ENCODE peak calls at places on chromosomes 16 and 17, in ten cellular contexts. M is cardiac muscle cell; U is body of pancreas; J is heart left ventricle; V is prostate gland; B is psoas muscle; O is endodermal cell; T is ovary; L is BJ; E is CD8-positive, alpha-beta memory T cell. I is an unnamed sample.

GRCh38 chr17:48555616-48556533 is 11.0 kb upstream of the HOXB2 start:
- DNase-seq in U (no peak), E (peak), O (peak), T (no peak), L (no peak), B (no peak), M (peak), V (peak), J (no peak), I (no peak)

GRCh38 chr16:30949655-30950515 is 1.0 kb downstream of the ORAI3 start:
- DNase-seq in E (no peak), L (peak), V (peak), J (peak), B (peak), O (peak), T (peak), U (peak), M (peak), I (no peak)

GRCh38 chr17:82922646-82923045 is 82.8 kb upstream of the ZNF750 start:
- DNase-seq in B (peak), O (no peak), M (no peak), T (no peak), E (no peak), V (no peak), U (peak), J (no peak), L (no peak), I (no peak)

GRCh38 chr17:32266389-32267269 is 997 bp downstream of the RHBDL3 start:
- DNase-seq in M (peak), V (no peak), L (no peak), B (peak), J (no peak), O (peak), T (peak), U (no peak), E (no peak), I (no peak)

GRCh38 chr17:73546770-73547345 is 97.4 kb downstream of the SDK2 start:
- DNase-seq in U (no peak), V (peak), O (peak), M (no peak), B (no peak), L (peak), J (no peak), E (no peak), T (no peak), I (no peak)

GRCh38 chr17:74554909-74555308 is 9.0 kb upstream of the CD300C start:
- DNase-seq in J (no peak), U (no peak), V (no peak), T (no peak), M (no peak), O (peak), E (no peak), B (no peak), L (no peak), I (no peak)

GRCh38 chr17:19573075-19573474 is 39.4 kb downstream of the SLC47A1 start:
- DNase-seq in E (no peak), O (no peak), B (no peak), U (no peak), J (no peak), M (no peak), V (no peak), L (no peak), T (no peak), I (peak)

GRCh38 chr16:24850289-24850931 is 4.6 kb downstream of the SLC5A11 start:
- DNase-seq in J (no peak), U (no peak), T (no peak), O (no peak), M (no peak), V (no peak), L (no peak), B (no peak), E (no peak), I (no peak)

GRCh38 chr16:84925092-84925772 is 86.1 kb downstream of the ZDHHC7 start:
- DNase-seq in T (peak), L (no peak), B (peak), U (peak), O (peak), J (peak), V (peak), E (peak), M (peak), I (no peak)

GRCh38 chr16:49335828-49336227 is 37.8 kb upstream of the C16orf78 start:
- DNase-seq in J (no peak), V (no peak), M (no peak), E (no peak), U (no peak), L (no peak), O (no peak), T (no peak), B (no peak), I (no peak)

GRCh38 chr16:71626018-71626857 is at the start of gene MARVELD3:
- DNase-seq in U (peak), O (peak), V (peak), J (no peak), B (no peak), T (peak), E (peak), M (peak), L (no peak), I (no peak)

GRCh38 chr17:6279659-6280058 is 155.3 kb downstream of the AIPL1 start:
- DNase-seq in V (peak), U (peak), B (no peak), O (peak), J (no peak), L (no peak), M (no peak), T (no peak), E (no peak), I (no peak)

GRCh38 chr17:67636312-67636711 is 81.4 kb upstream of the NOL11 start:
- DNase-seq in L (no peak), M (no peak), U (no peak), T (no peak), O (no peak), B (no peak), J (no peak), V (no peak), E (no peak), I (no peak)

GRCh38 chr17:65560628-65561371 is 648 bp downstream of the AXIN2 start:
- DNase-seq in M (peak), O (peak), E (peak), B (peak), L (no peak), V (peak), T (peak), J (peak), U (peak), I (peak)

GRCh38 chr17:10754109-10754508 is 24.3 kb upstream of the TMEM220 start:
- DNase-seq in B (no peak), J (no peak), L (no peak), M (peak), E (no peak), U (peak), T (peak), O (peak), V (peak), I (no peak)

GRCh38 chr17:59842901-59843652 is 49.7 kb downstream of the TUBD1 start:
- DNase-seq in T (no peak), B (no peak), V (peak), U (peak), E (peak), O (peak), M (no peak), J (no peak), L (peak), I (peak)

GRCh38 chr17:1137465-1137894 is 42.3 kb downstream of the ABR start:
- DNase-seq in U (peak), J (no peak), L (no peak), M (no peak), O (peak), E (no peak), B (no peak), V (no peak), T (no peak), I (no peak)

GRCh38 chr17:603405-604193 is 111.0 kb downstream of the VPS53 start:
- DNase-seq in U (no peak), V (no peak), B (no peak), L (no peak), E (no peak), M (no peak), J (no peak), T (no peak), O (no peak), I (no peak)

GRCh38 chr17:4956493-4957061 is 5.7 kb downstream of the ENO3 start:
- DNase-seq in L (no peak), M (peak), E (peak), J (no peak), U (peak), T (no peak), O (peak), B (peak), V (no peak), I (no peak)

GRCh38 chr17:1067282-1067956 is 70.5 kb downstream of the TIMM22 start:
- DNase-seq in T (no peak), V (no peak), O (peak), J (peak), L (no peak), M (no peak), U (no peak), E (no peak), B (peak), I (no peak)

GRCh38 chr16:87499189-87499486 is 6.3 kb upstream of the ZCCHC14 start:
- DNase-seq in V (no peak), B (no peak), U (no peak), T (no peak), L (peak), M (no peak), E (no peak), J (no peak), O (no peak), I (peak)

GRCh38 chr16:23448392-23448791 is 4.6 kb downstream of the COG7 start:
- DNase-seq in O (no peak), U (no peak), E (no peak), J (no peak), M (no peak), V (no peak), T (no peak), L (no peak), B (no peak), I (no peak)

GRCh38 chr16:56317998-56318912 is 107.1 kb downstream of the AMFR start:
- DNase-seq in U (peak), O (peak), E (peak), M (peak), V (peak), T (peak), B (peak), L (no peak), J (peak), I (peak)

GRCh38 chr17:70636517-70637133 is 467.3 kb downstream of the KCNJ2 start:
- DNase-seq in E (no peak), O (no peak), M (peak), U (no peak), L (no peak), J (no peak), V (peak), T (no peak), B (no peak), I (no peak)

GRCh38 chr17:2782030-2782429 is 14.2 kb upstream of the RAP1GAP2 start:
- DNase-seq in E (no peak), M (no peak), L (no peak), B (no peak), T (no peak), U (no peak), V (no peak), O (no peak), J (no peak), I (peak)

GRCh38 chr17:75034236-75034908 is 12.4 kb downstream of the ATP5PD start:
- DNase-seq in M (peak), O (peak), E (peak), B (peak), J (peak), T (peak), L (no peak), U (peak), V (peak), I (peak)

GRCh38 chr17:7897773-7898172 is 9.2 kb downstream of the CHD3 start:
- DNase-seq in J (no peak), E (no peak), B (no peak), O (peak), L (no peak), M (peak), V (no peak), U (peak), T (no peak), I (no peak)

GRCh38 chr16:4933433-4933832 is 3.5 kb downstream of the PPL start:
- DNase-seq in E (no peak), O (no peak), V (no peak), B (no peak), T (no peak), L (no peak), J (no peak), M (no peak), U (no peak), I (no peak)

GRCh38 chr16:87496101-87496801 is 3.4 kb upstream of the ZCCHC14 start:
- DNase-seq in T (no peak), O (no peak), B (no peak), M (no peak), L (no peak), V (no peak), J (no peak), U (no peak), E (no peak), I (no peak)

GRCh38 chr16:11498683-11499082 is 88.0 kb downstream of the LITAF start:
- DNase-seq in J (no peak), L (no peak), M (no peak), U (peak), V (no peak), B (peak), E (no peak), O (no peak), T (no peak), I (no peak)

GRCh38 chr16:82630219-82630618 is 3.5 kb downstream of the CDH13 start:
- DNase-seq in T (no peak), L (no peak), O (no peak), E (no peak), M (no peak), V (no peak), U (no peak), J (no peak), B (no peak), I (no peak)

GRCh38 chr17:48048321-48049140 is at the start of gene NFE2L1:
- DNase-seq in M (peak), B (peak), O (peak), T (peak), L (no peak), J (peak), V (peak), U (peak), E (no peak), I (peak)

GRCh38 chr17:70913086-70913485 is 743.8 kb downstream of the KCNJ2 start:
- DNase-seq in L (peak), E (no peak), U (no peak), T (no peak), V (no peak), B (no peak), J (no peak), O (no peak), M (no peak), I (peak)

GRCh38 chr17:76071497-76072148 is 694 bp downstream of the SRP68 start:
- DNase-seq in B (no peak), L (no peak), J (no peak), T (no peak), V (no peak), O (no peak), E (no peak), U (no peak), M (no peak), I (no peak)

GRCh38 chr17:16363749-16364536 is 10.7 kb upstream of the CENPV start:
- DNase-seq in M (peak), U (peak), L (no peak), B (peak), J (peak), T (peak), E (peak), V (peak), O (peak), I (no peak)

GRCh38 chr16:84548508-84548907 is 44.0 kb upstream of the MEAK7 start:
- DNase-seq in E (no peak), B (peak), U (no peak), O (no peak), J (no peak), L (no peak), T (no peak), M (no peak), V (no peak), I (no peak)

GRCh38 chr17:9644910-9645751 is at the start of gene USP43:
- DNase-seq in T (no peak), E (no peak), M (peak), B (no peak), U (peak), L (no peak), O (peak), V (peak), J (no peak), I (no peak)

GRCh38 chr17:9647014-9647413 is 1.7 kb downstream of the USP43 start:
- DNase-seq in J (no peak), M (no peak), U (no peak), V (peak), L (no peak), E (no peak), O (peak), T (no peak), B (no peak), I (no peak)

GRCh38 chr17:9648521-9649110 is 3.3 kb downstream of the USP43 start:
- DNase-seq in U (no peak), B (no peak), M (no peak), E (no peak), V (no peak), L (no peak), O (peak), J (no peak), T (no peak), I (no peak)

GRCh38 chr17:9645858-9646555 is 690 bp downstream of the USP43 start:
- DNase-seq in O (peak), V (peak), J (peak), L (no peak), T (no peak), U (peak), M (peak), E (no peak), B (no peak), I (no peak)

DNA sequence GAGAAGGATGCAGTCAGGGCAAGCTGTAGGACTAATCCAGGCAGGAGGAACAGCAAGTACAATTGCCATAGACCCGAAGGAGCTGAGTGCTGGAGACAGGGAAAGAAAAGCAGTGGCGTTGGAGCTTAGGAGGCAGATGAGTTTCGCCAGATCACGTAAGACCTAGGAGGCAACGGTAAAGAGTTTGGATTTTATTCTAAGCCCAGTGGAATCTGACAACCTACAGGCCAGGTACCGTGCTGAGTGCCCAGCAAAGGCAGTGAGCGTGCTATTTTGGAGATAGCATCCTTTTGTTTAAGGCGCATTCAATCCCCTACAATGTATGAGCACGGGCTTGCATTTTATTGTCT is 1.2 kb downstream of the USP43 start:
- DNase-seq in J (no peak), U (no peak), T (no peak), M (no peak), V (no peak), L (no peak), E (no peak), O (peak), B (no peak), I (no peak)
- H3K4me3 ChIP-seq in J (no peak), U (peak), T (no peak), M (no peak), V (peak), L (no peak), E (no peak), O (peak), B (no peak), I (no peak)

DNA sequence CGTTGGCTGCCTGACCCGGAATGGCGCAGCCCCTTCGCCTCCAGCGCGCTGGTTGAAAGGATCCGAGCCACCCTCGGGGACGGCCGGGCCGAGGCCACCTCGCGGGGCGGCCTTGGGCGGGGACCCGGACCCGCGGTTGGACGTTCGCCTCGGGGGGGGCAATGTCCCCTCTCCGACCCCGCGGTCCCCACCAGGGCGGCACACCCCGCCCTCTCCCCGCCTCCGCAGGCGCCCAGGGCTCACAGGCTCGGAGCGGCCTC is 1.0 kb upstream of the SOX8 start:
- DNase-seq in J (no peak), L (no peak), T (no peak), M (no peak), E (no peak), O (no peak), U (no peak), V (no peak), B (no peak), I (no peak)
- H3K4me3 ChIP-seq in J (peak), L (peak), T (peak), M (peak), E (no peak), O (peak), U (no peak), V (peak), B (peak), I (peak)

GRCh38 chr16:2157480-2158261 is 2.1 kb downstream of the TRAF7 start:
- DNase-seq in L (no peak), B (no peak), M (no peak), T (no peak), J (no peak), O (no peak), E (no peak), V (no peak), U (no peak), I (no peak)

GRCh38 chr16:2156025-2156848 is 655 bp downstream of the TRAF7 start:
- DNase-seq in O (peak), E (no peak), B (no peak), T (peak), J (no peak), M (peak), U (peak), L (no peak), V (no peak), I (no peak)

GRCh38 chr16:2159052-2159838 is 3.7 kb downstream of the TRAF7 start:
- DNase-seq in O (no peak), U (no peak), E (no peak), T (peak), L (no peak), V (no peak), B (peak), M (no peak), J (no peak), I (no peak)

GRCh38 chr16:2156849-2157224 is 1.3 kb downstream of the TRAF7 start:
- DNase-seq in E (no peak), V (no peak), T (no peak), U (no peak), J (no peak), O (no peak), M (no peak), L (no peak), B (no peak), I (no peak)

DNA sequence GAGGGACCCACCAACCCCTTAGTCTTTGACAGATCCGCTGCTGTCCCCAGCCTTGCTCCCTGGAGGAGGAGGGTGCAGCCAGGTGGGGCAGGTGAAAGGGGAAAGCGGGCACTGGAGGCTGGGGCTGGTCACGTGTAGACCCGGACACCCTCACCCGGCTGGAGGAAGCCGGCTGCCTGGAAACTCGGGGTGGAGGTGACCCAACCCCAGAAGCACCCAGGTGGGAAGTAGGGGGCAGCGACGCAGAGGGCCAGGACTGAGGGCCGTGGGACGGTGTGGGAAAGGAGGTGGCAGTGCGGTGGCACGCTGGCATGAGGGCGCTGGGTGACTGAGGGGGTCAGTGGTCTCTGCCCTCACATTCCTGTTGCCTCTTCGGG is 2.7 kb downstream of the TRAF7 start:
- DNase-seq in M (no peak), O (no peak), U (no peak), E (no peak), L (no peak), T (no peak), B (no peak), J (no peak), V (no peak), I (no peak)
- H3K4me3 ChIP-seq in M (no peak), O (no peak), U (no peak), E (no peak), L (no peak), T (no peak), B (peak), J (no peak), V (no peak), I (no peak)

DNA sequence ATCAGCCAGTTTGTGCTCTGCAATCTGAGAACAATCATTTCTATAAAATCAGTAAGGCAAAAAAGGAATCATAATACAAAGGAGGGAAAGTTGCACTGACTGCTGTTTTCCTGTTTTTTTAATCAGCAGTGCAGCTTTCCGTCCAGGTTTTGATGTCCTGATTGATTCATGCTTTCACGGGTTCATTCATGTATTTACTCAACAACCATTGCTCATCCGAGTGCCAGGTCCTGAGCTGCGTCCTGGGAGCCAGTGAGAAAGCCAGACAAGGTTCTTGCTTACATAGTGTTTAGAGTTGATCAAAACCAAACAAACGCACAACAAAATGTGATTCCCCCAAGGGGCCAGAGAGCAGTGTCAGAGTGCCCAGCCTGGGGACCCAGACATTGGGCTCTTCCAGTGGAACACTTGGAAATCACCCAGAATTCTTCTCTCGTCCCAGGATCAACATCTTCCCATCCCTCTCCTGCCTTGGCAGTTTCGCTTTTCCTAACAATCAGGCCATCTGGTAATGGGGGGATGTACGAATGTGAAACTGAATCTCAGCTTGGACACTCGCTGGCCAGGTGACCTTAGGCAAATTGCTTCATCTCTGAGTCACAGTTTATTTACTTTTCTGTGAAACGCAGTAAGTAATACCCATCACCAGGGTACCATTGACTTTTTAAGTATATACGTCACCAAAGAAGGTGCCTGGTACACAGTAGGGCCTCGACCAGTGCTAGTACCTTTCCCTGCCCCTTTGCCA is 13.3 kb upstream of the C1QL1 start:
- DNase-seq in T (no peak), E (no peak), M (no peak), J (no peak), O (no peak), U (no peak), V (no peak), L (peak), B (no peak), I (peak)
- H3K4me3 ChIP-seq in T (no peak), E (no peak), M (no peak), J (no peak), O (no peak), U (no peak), V (no peak), L (no peak), B (no peak), I (peak)

GRCh38 chr16:67393111-67393789 is at the start of gene TPPP3:
- DNase-seq in E (peak), J (peak), L (peak), M (peak), V (no peak), T (peak), O (peak), B (peak), U (peak), I (no peak)
- H3K4me3 ChIP-seq in E (no peak), J (peak), L (peak), M (peak), V (peak), T (peak), O (peak), B (peak), U (no peak), I (peak)

I was measured in skeletal muscle cell.